ENCODE peak calls at places on chromosomes 12 and 14, in four cellular contexts. One of them, this sample, is unnamed.

GRCh38 chr14:105917933-105918436 is 391.6 kb downstream of the TMEM121 start:
- DNase-seq in right atrium auricular region: no peak
- DNase-seq in right lobe of liver: peak; percentile 40
- DNase-seq in ascending aorta: no peak
- DNase-seq in this sample: peak; percentile 33

GRCh38 chr12:122895757-122896636 is at the start of gene VPS37B:
- DNase-seq in right atrium auricular region: peak; percentile 91
- DNase-seq in right lobe of liver: peak; percentile 87
- DNase-seq in ascending aorta: peak; percentile 94
- DNase-seq in this sample: peak; percentile 93

GRCh38 chr14:74763803-74764531 is 851 bp downstream of the YLPM1 start:
- DNase-seq in right atrium auricular region: no peak
- DNase-seq in right lobe of liver: no peak
- DNase-seq in ascending aorta: peak; percentile 63
- DNase-seq in this sample: peak; percentile 68

GRCh38 chr14:71209888-71210287 is 302.6 kb downstream of the PCNX1 start:
- DNase-seq in right atrium auricular region: no peak
- DNase-seq in right lobe of liver: no peak
- DNase-seq in ascending aorta: no peak
- DNase-seq in this sample: no peak

GRCh38 chr14:91111443-91111842 is 2.4 kb upstream of the DGLUCY start:
- DNase-seq in right atrium auricular region: no peak
- DNase-seq in right lobe of liver: no peak
- DNase-seq in ascending aorta: no peak
- DNase-seq in this sample: no peak

GRCh38 chr14:103651585-103651984 is 22.6 kb downstream of the KLC1 start:
- DNase-seq in right atrium auricular region: no peak
- DNase-seq in right lobe of liver: no peak
- DNase-seq in ascending aorta: no peak
- DNase-seq in this sample: no peak

GRCh38 chr12:1612196-1612595 is 16.8 kb upstream of the WNT5B start:
- DNase-seq in right atrium auricular region: no peak
- DNase-seq in right lobe of liver: no peak
- DNase-seq in ascending aorta: no peak
- DNase-seq in this sample: peak; percentile 15

GRCh38 chr12:49803693-49804450 is 24.3 kb downstream of the NCKAP5L start:
- DNase-seq in right atrium auricular region: no peak
- DNase-seq in right lobe of liver: no peak
- DNase-seq in ascending aorta: no peak
- DNase-seq in this sample: no peak

GRCh38 chr12:116152268-116152667 is 125.2 kb downstream of the MED13L start:
- DNase-seq in right atrium auricular region: no peak
- DNase-seq in right lobe of liver: no peak
- DNase-seq in ascending aorta: no peak
- DNase-seq in this sample: no peak

GRCh38 chr12:113230315-113231274 is 9.3 kb downstream of the TPCN1 start:
- DNase-seq in right atrium auricular region: no peak
- DNase-seq in right lobe of liver: no peak
- DNase-seq in ascending aorta: no peak
- DNase-seq in this sample: peak; percentile 64

GRCh38 chr12:33330940-33331339 is 108.7 kb downstream of the SYT10 start:
- DNase-seq in right atrium auricular region: no peak
- DNase-seq in right lobe of liver: no peak
- DNase-seq in ascending aorta: no peak
- DNase-seq in this sample: no peak

GRCh38 chr12:21891763-21892217 is 49.4 kb downstream of the ABCC9 start:
- DNase-seq in right atrium auricular region: peak; percentile 61
- DNase-seq in right lobe of liver: peak; percentile 83
- DNase-seq in ascending aorta: peak; percentile 73
- DNase-seq in this sample: no peak

GRCh38 chr12:106672308-106673085 is 89.7 kb downstream of the RFX4 start:
- DNase-seq in right atrium auricular region: no peak
- DNase-seq in right lobe of liver: no peak
- DNase-seq in ascending aorta: no peak
- DNase-seq in this sample: no peak

GRCh38 chr14:50804181-50804721 is 26.7 kb downstream of the NIN start:
- DNase-seq in right atrium auricular region: no peak
- DNase-seq in right lobe of liver: no peak
- DNase-seq in ascending aorta: peak; percentile 64
- DNase-seq in this sample: no peak

GRCh38 chr14:90444077-90444696 is 47.4 kb downstream of the CALM1 start:
- DNase-seq in right atrium auricular region: no peak
- DNase-seq in right lobe of liver: no peak
- DNase-seq in ascending aorta: no peak
- DNase-seq in this sample: peak; percentile 39

GRCh38 chr12:72191761-72192160 is 80.4 kb upstream of the TRHDE start:
- DNase-seq in right atrium auricular region: no peak
- DNase-seq in right lobe of liver: no peak
- DNase-seq in ascending aorta: no peak
- DNase-seq in this sample: no peak
- TF ChIP-seq CTCF in right atrium auricular region: no peak
- TF ChIP-seq CTCF in right lobe of liver: no peak
- TF ChIP-seq CTCF in ascending aorta: no peak
- TF ChIP-seq CTCF in this sample: no peak

GRCh38 chr12:4320859-4321701 is at the start of gene TIGAR:
- DNase-seq in right atrium auricular region: peak; percentile 92
- DNase-seq in right lobe of liver: peak; percentile 94
- DNase-seq in ascending aorta: peak; percentile 96
- DNase-seq in this sample: peak; percentile 95

GRCh38 chr12:4323400-4323799 is 2.4 kb downstream of the TIGAR start:
- DNase-seq in right atrium auricular region: no peak
- DNase-seq in right lobe of liver: no peak
- DNase-seq in ascending aorta: no peak
- DNase-seq in this sample: no peak

GRCh38 chr12:4322789-4323188 is 1.8 kb downstream of the TIGAR start:
- DNase-seq in right atrium auricular region: no peak
- DNase-seq in right lobe of liver: no peak
- DNase-seq in ascending aorta: no peak
- DNase-seq in this sample: no peak

GRCh38 chr12:4324366-4324765 is 3.4 kb downstream of the TIGAR start:
- DNase-seq in right atrium auricular region: no peak
- DNase-seq in right lobe of liver: no peak
- DNase-seq in ascending aorta: no peak
- DNase-seq in this sample: no peak

DNA sequence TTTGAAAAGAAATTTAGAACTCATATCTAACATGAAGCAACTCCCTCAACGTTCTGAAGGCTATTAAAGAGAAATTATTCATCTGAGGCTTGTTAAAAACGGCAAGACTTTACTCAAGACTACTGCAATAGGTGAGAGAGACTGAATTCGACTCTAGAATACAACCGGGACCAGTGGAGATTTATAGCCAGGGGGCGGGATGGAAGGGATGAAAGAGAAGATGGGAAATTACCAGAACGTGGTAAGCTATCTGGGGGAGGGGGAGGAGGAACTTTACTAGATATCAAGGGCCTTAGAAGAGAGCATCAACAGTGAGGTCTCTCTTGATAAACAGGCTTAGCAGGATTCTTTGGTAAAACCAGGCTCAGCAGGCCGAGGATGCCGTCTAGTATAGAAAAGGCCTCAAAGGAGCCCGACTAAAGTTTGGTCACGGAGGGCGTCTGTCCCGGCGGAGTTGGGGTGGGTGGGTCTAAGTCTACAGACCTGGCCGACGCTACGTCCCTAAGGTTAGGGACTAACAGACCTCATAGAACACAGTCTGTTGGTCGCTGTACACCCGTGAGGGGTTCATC is 640 bp upstream of the TIGAR start:
- DNase-seq in right atrium auricular region: no peak
- DNase-seq in right lobe of liver: no peak
- DNase-seq in ascending aorta: no peak
- DNase-seq in this sample: no peak
- H3K4me3 ChIP-seq in right atrium auricular region: peak overlapping the region; percentile 92
- H3K4me3 ChIP-seq in right lobe of liver: peak overlapping the region; percentile 84
- H3K4me3 ChIP-seq in ascending aorta: peak overlapping the region; percentile 84
- H3K4me3 ChIP-seq in this sample: peak overlapping the region; percentile 61

GRCh38 chr12:104653730-104654328 is 197.1 kb downstream of the CHST11 start:
- DNase-seq in right atrium auricular region: no peak
- DNase-seq in right lobe of liver: no peak
- DNase-seq in ascending aorta: no peak
- DNase-seq in this sample: no peak
- TF ChIP-seq CTCF in right atrium auricular region: peak; percentile 35
- TF ChIP-seq CTCF in right lobe of liver: peak; percentile 30
- TF ChIP-seq CTCF in ascending aorta: peak; percentile 6
- TF ChIP-seq CTCF in this sample: no peak

GRCh38 chr12:52951126-52951525 is 2.2 kb downstream of the KRT18 start:
- DNase-seq in right atrium auricular region: no peak
- DNase-seq in right lobe of liver: no peak
- DNase-seq in ascending aorta: no peak
- DNase-seq in this sample: no peak
- H3K4me3 ChIP-seq in right atrium auricular region: no peak overlapping the region
- H3K4me3 ChIP-seq in right lobe of liver: peak overlapping the region; percentile 87
- H3K4me3 ChIP-seq in ascending aorta: no peak overlapping the region
- H3K4me3 ChIP-seq in this sample: peak overlapping the region; percentile 56

GRCh38 chr12:2624543-2625266 is 170.1 kb upstream of the FKBP4 start:
- DNase-seq in right atrium auricular region: no peak
- DNase-seq in right lobe of liver: no peak
- DNase-seq in ascending aorta: no peak
- DNase-seq in this sample: no peak
- TF ChIP-seq CTCF in right atrium auricular region: peak; percentile 20
- TF ChIP-seq CTCF in right lobe of liver: no peak
- TF ChIP-seq CTCF in ascending aorta: peak; percentile 24
- TF ChIP-seq CTCF in this sample: peak; percentile 23

DNA sequence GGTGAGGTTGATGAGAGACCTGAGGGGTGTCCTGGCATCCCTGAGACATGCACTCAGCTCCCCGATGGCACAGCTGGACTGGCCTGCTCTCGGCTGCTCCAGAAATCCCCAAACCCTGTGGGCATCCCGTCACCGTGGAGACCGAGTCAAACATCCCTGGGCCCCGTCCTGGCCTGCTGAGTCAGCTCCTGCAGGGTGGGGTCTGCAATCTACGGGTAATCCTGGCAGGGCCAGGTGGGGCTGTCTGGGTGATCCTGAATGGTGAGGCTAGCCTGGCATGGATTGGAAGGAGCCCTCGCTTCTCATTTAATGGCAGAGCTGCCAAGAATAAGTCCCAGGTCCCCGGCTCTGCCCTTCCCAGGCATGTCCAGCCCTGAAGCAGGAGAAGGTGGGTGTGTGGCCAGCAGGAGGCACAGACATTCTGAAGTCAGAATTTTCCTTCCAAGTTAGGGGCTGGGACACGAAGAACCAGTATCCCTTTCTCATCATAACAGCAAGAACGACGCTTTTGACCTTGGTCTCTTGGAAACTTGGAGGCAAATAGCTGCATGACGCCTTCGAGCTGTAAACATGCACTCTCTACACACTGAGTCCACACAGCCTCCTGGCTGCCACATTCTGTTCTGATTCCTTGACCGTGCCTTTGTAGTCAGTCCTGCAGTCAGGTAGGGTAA is 17.7 kb upstream of the SERPINA4 start:
- DNase-seq in right atrium auricular region: peak; percentile 53
- DNase-seq in right lobe of liver: no peak
- DNase-seq in ascending aorta: peak; percentile 54
- DNase-seq in this sample: no peak
- H3K4me3 ChIP-seq in right atrium auricular region: no peak overlapping the region
- H3K4me3 ChIP-seq in right lobe of liver: no peak overlapping the region
- H3K4me3 ChIP-seq in ascending aorta: no peak overlapping the region
- H3K4me3 ChIP-seq in this sample: no peak overlapping the region

GRCh38 chr12:119020377-119021360 is 39.3 kb downstream of the SRRM4 start:
- DNase-seq in right atrium auricular region: no peak
- DNase-seq in right lobe of liver: no peak
- DNase-seq in ascending aorta: no peak
- DNase-seq in this sample: no peak
- TF ChIP-seq CTCF in right atrium auricular region: peak; percentile 60
- TF ChIP-seq CTCF in right lobe of liver: peak; percentile 50
- TF ChIP-seq CTCF in ascending aorta: no peak
- TF ChIP-seq CTCF in this sample: peak; percentile 19

DNA sequence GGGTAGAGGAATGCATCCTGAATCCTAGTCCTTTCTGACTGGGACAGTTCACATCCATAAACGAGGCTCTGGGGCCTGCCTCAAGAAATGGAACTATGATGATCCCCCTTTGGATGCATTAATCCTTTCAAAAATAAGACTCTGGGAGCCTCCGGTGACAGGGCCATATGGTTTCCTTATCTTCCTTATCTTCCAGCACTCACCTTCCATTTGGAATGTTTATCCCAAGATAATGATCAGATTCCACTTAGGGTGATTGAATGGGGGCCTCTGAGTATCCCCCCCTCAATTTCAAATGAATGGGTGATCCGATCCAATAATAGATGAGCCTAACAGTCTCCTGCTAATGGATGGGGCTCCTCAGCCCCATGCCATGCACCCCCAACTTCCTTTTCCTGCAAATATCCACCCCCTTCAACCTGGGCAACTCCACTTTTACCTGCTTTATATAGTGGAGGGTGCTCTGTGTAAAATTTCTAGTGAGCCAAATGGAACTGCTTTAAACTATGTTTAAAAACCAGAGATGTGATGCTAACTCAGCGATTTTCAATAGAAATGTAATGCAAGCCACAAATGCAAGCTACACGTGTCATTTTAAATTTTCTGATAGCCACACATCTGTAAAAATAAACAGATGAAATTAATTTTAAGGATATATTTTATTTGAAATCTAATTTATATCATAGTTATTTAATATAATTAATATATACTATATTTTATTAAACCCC is 157.8 kb downstream of the ZFP36L1 start:
- DNase-seq in right atrium auricular region: no peak
- DNase-seq in right lobe of liver: no peak
- DNase-seq in ascending aorta: no peak
- DNase-seq in this sample: no peak
- H3K4me3 ChIP-seq in right atrium auricular region: no peak overlapping the region
- H3K4me3 ChIP-seq in right lobe of liver: no peak overlapping the region
- H3K4me3 ChIP-seq in ascending aorta: no peak overlapping the region
- H3K4me3 ChIP-seq in this sample: no peak overlapping the region

GRCh38 chr14:64968651-64969050 is 3.5 kb downstream of the RAB15 start:
- DNase-seq in right atrium auricular region: no peak
- DNase-seq in right lobe of liver: no peak
- DNase-seq in ascending aorta: no peak
- DNase-seq in this sample: no peak
- TF ChIP-seq CTCF in right atrium auricular region: no peak
- TF ChIP-seq CTCF in right lobe of liver: no peak
- TF ChIP-seq CTCF in ascending aorta: no peak
- TF ChIP-seq CTCF in this sample: no peak

DNA sequence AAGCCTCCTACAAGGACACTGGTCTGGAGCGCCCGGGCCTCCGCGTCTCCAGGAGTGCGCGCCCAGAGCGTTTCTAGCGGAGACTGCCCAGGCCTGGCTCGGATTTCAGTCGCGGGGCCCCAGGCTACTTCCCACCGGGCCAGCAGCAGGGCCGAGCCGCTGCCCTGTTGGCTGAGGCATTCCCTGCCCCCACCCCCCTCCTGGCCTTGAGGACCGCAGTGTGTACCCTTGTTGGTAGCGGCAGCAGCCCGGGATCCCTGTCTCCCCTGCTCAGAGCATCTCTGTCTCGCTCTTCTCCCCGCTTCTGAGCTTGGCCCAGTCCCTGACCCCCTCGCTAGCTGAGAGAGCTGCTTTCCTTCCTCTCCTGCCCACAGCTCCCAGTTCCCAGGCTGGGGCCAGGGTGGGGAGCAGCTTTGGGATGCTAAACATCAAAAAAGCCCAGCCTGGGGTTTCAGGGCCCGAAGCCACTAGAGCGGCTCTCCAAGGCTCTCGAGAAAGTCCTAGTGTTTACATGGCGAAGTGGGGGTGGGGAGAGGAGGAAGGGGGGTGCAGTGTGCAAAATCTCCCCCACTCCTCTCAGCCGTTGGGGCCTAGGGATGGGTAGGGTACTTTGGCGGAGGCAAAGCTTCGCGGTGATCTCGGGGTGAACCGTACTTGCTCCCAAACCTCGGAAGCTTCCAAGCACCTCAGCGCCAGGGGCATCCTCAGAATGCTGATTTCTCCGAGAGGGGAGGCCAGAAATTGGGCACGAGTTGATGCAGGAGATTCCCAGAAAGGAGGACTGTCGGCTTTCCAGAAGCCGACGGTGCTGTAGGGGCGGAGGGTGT is 6.4 kb downstream of the NKX2-1 start:
- DNase-seq in right atrium auricular region: no peak
- DNase-seq in right lobe of liver: no peak
- DNase-seq in ascending aorta: no peak
- DNase-seq in this sample: no peak
- H3K4me3 ChIP-seq in right atrium auricular region: no peak overlapping the region
- H3K4me3 ChIP-seq in right lobe of liver: no peak overlapping the region
- H3K4me3 ChIP-seq in ascending aorta: no peak overlapping the region
- H3K4me3 ChIP-seq in this sample: no peak overlapping the region

This sample was measured in suprapubic skin.